ENCODE peak calls at places on chromosomes 1 and 21, in five cellular contexts. L is GM10248, R is uterus, O is AG09319, M is AG04450. Q is an unnamed sample.

GRCh38 chr21:34914239-34914638 is 134.9 kb downstream of the RUNX1 start:
- DNase-seq in L (no peak), R (no peak), O (no peak), M (no peak), Q (no peak)

GRCh38 chr1:46021046-46021822 is 111.2 kb downstream of the PIK3R3 start:
- DNase-seq in L (no peak), R (no peak), O (no peak), M (no peak), Q (no peak)

GRCh38 chr1:65395887-65396612 is 24.4 kb upstream of the LEPR start:
- DNase-seq in L (no peak), R (no peak), O (peak; percentile 24), M (no peak), Q (no peak)

GRCh38 chr1:239997515-239998311 is 94.0 kb upstream of the FMN2 start:
- DNase-seq in L (no peak), R (no peak), O (no peak), M (no peak), Q (no peak)

GRCh38 chr1:21217812-21218596 is 41.3 kb upstream of the EIF4G3 start:
- DNase-seq in L (peak; percentile 53), R (no peak), O (no peak), M (no peak), Q (no peak)

GRCh38 chr1:221667504-221667903 is 74.4 kb downstream of the DUSP10 start:
- DNase-seq in L (no peak), R (no peak), O (peak; percentile 20), M (no peak), Q (no peak)

GRCh38 chr1:229980009-229980408 is 87.0 kb upstream of the GALNT2 start:
- DNase-seq in L (no peak), R (no peak), O (no peak), M (no peak), Q (no peak)

GRCh38 chr1:154485905-154486304 is 16.1 kb upstream of the TDRD10 start:
- DNase-seq in L (no peak), R (no peak), O (no peak), M (no peak), Q (no peak)

GRCh38 chr1:25033828-25034451 is 103.9 kb upstream of the RUNX3 start:
- DNase-seq in L (peak; percentile 56), R (no peak), O (no peak), M (no peak), Q (no peak)

GRCh38 chr1:41380979-41381690 is 19.9 kb downstream of the FOXO6 start:
- DNase-seq in L (no peak), R (peak; percentile 82), O (no peak), M (no peak), Q (peak; percentile 89)

GRCh38 chr1:229227298-229227919 is 43.5 kb upstream of the RAB4A start:
- DNase-seq in L (peak; percentile 77), R (peak; percentile 86), O (no peak), M (no peak), Q (peak; percentile 93)

GRCh38 chr1:229621663-229622062 is 4.3 kb downstream of the TAF5L start:
- DNase-seq in L (no peak), R (no peak), O (no peak), M (no peak), Q (no peak)

GRCh38 chr1:53685272-53686051 is 53.5 kb downstream of the GLIS1 start:
- DNase-seq in L (no peak), R (no peak), O (no peak), M (no peak), Q (no peak)

GRCh38 chr21:15064576-15065380 is at the start of gene NRIP1:
- DNase-seq in L (peak; percentile 85), R (peak; percentile 91), O (peak; percentile 81), M (peak; percentile 65), Q (peak; percentile 33)

GRCh38 chr1:194167956-194168355 is 981.5 kb upstream of the B3GALT2 start:
- DNase-seq in L (no peak), R (no peak), O (no peak), M (no peak), Q (no peak)

GRCh38 chr1:160641323-160642280 is 5.2 kb downstream of the SLAMF1 start:
- DNase-seq in L (no peak), R (no peak), O (no peak), M (no peak), Q (no peak)

GRCh38 chr1:173784997-173785396 is 39.5 kb upstream of the DARS2 start:
- DNase-seq in L (no peak), R (no peak), O (no peak), M (no peak), Q (no peak)

GRCh38 chr1:77347646-77348045 is 65.8 kb downstream of the AK5 start:
- DNase-seq in L (no peak), R (no peak), O (no peak), M (peak; percentile 48), Q (no peak)

GRCh38 chr1:3638676-3639075 is 11.2 kb downstream of the WRAP73 start:
- DNase-seq in L (no peak), R (no peak), O (no peak), M (no peak), Q (no peak)

GRCh38 chr1:185973645-185974044 is 239.5 kb downstream of the HMCN1 start:
- DNase-seq in L (no peak), R (no peak), O (peak; percentile 77), M (peak; percentile 86), Q (no peak)

GRCh38 chr21:43703068-43703880 is 15.7 kb upstream of the PDXK start:
- DNase-seq in L (no peak), R (no peak), O (peak; percentile 61), M (no peak), Q (no peak)
- TF ChIP-seq CTCF in L (no peak), R (no peak), O (no peak), M (no peak), Q (no peak)

DNA sequence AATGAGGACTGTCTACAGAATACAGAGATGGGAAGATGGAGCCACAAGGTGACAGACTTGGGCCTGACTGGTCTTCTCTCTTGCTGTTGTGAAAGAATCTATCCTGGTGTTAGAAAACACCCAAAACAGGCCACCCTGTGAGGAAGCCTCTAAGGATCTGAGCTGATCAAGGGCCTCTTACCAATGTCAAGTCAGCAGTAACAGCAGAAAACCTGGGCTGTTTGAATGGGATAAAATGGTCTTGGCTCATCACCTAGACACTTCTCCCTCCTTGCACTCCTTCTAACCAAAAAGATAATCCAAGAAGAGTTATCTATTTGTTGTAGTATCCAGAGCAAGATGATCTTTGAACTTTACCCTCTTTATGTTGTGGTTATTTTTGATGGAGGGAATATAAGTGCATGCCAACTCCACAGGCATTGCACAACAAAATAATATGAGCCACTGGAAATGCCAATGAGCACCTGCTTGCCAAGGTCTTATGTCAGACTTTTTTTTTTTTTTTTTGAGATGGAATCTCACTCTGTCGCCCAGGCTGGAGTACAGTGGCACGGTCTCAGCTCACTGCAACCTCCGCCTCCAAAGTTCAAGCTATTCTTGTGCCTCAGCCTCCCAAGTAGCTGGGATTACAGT is 32.8 kb upstream of the ZNF281 start:
- DNase-seq in L (no peak), R (no peak), O (no peak), M (no peak), Q (no peak)
- TF ChIP-seq CTCF in L (no peak), R (no peak), O (no peak), M (no peak), Q (no peak)

GRCh38 chr1:68495968-68496679 is 758 bp downstream of the DEPDC1 start:
- DNase-seq in L (peak; percentile 19), R (no peak), O (no peak), M (no peak), Q (no peak)
- TF ChIP-seq CTCF in L (no peak), R (no peak), O (no peak), M (no peak), Q (no peak)

GRCh38 chr21:44741921-44742320 is 30.5 kb upstream of the TSPEAR start:
- DNase-seq in L (no peak), R (no peak), O (no peak), M (no peak), Q (no peak)

GRCh38 chr21:44738621-44739020 is 27.2 kb upstream of the TSPEAR start:
- DNase-seq in L (no peak), R (no peak), O (no peak), M (no peak), Q (no peak)

GRCh38 chr21:44739316-44739715 is 27.9 kb upstream of the TSPEAR start:
- DNase-seq in L (no peak), R (no peak), O (no peak), M (no peak), Q (no peak)

GRCh38 chr21:44740721-44741120 is 29.3 kb upstream of the TSPEAR start:
- DNase-seq in L (no peak), R (no peak), O (no peak), M (no peak), Q (no peak)

GRCh38 chr21:44742418-44743153 is 31.2 kb upstream of the TSPEAR start:
- DNase-seq in L (no peak), R (no peak), O (no peak), M (no peak), Q (no peak)
- TF ChIP-seq CTCF in L (peak; percentile 19), R (no peak), O (peak; percentile 11), M (peak; percentile 30), Q (peak; percentile 48)

DNA sequence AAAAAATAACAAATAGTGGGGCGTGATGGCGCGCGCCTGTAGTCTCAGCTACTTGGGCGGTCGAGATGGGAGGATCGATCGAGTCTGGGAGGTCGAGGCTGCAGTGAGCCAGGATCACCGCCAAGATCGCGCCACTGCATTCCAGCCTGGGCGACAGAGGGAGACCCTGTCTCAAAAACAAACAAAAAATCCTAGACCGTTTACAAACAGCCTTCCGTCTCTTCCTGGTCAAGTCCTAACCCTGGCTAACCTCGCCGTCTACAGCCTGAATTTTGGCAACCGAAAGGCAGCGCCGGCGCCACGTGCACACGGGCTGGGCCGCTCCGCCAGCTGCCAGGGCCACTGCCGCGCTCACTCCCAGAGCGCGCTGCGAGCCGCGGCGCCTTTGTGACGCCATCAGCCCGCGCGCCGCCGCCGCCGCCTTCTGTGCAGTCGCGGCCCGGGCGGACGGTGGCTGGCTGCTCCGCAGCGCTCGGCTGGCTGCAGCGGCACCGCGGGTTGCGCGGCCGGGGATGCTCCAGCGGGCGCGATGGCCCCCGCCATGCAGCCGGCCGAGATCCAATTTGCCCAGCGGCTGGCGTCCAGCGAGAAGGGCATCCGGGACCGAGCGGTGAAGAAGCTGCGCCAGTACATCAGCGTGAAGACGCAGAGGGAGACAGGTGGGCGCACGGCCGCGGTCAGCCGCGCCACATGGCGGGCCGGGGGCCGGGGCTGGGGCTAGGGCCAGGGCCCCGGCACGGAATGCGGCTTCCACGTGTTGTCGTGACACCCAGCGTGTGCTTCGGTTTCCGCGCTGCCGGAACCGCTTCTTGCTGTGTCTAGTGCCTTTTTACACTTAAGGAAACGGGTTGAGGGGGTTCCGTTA is at the start of the genes HSF2BP and RRP1B:
- DNase-seq in L (peak; percentile 95), R (peak; percentile 81), O (no peak), M (no peak), Q (peak; percentile 75)
- TF ChIP-seq CTCF in L (no peak), R (no peak), O (no peak), M (peak; percentile 4), Q (no peak)

GRCh38 chr1:6485140-6485936 is 6.1 kb downstream of the PLEKHG5 start:
- DNase-seq in L (no peak), R (no peak), O (no peak), M (no peak), Q (no peak)

GRCh38 chr1:6485937-6486250 is 5.6 kb downstream of the PLEKHG5 start:
- DNase-seq in L (no peak), R (no peak), O (no peak), M (no peak), Q (no peak)

GRCh38 chr1:6487804-6488484 is 3.5 kb downstream of the PLEKHG5 start:
- DNase-seq in L (no peak), R (no peak), O (no peak), M (no peak), Q (no peak)

GRCh38 chr1:6484826-6485139 is 6.7 kb downstream of the PLEKHG5 start:
- DNase-seq in L (no peak), R (no peak), O (no peak), M (no peak), Q (no peak)

GRCh38 chr1:6486433-6487011 is 4.9 kb downstream of the PLEKHG5 start:
- DNase-seq in L (peak; percentile 87), R (peak; percentile 69), O (peak; percentile 44), M (peak; percentile 53), Q (peak; percentile 77)
- TF ChIP-seq CTCF in L (peak; percentile 92), R (peak; percentile 76), O (peak; percentile 96), M (peak; percentile 93), Q (peak; percentile 71)

Q was measured in D721Med.